ENCODE peak calls at places on chromosome 4, in eight cellular contexts. B is GM12864; Z is T-helper 1 cell; R is ecto neural progenitor cell; P is stimulated activated naive B cell treated with anti-CD40 and anti-IgM and Interleukin-4, amounts not matched to agents 10 μg/mL and 1 μg/mL and 100 μg/mL, for 72 hours; D is HL-60; J is Caki2; L is iris pigment epithelial cell. O is an unnamed sample.

GRCh38 chr4:99404595-99405287 is 30.4 kb downstream of the ADH7 start:
- DNase-seq in P (peak), R (no peak), J (peak), L (peak), D (no peak), B (peak), Z (no peak), O (no peak)

GRCh38 chr4:76780781-76781697 is 116.9 kb downstream of the SOWAHB start:
- DNase-seq in L (no peak), R (no peak), Z (no peak), J (no peak), D (no peak), B (no peak), P (no peak), O (no peak)

GRCh38 chr4:105990933-105991332 is 95.7 kb downstream of the NPNT start:
- DNase-seq in D (no peak), B (no peak), R (no peak), P (no peak), L (peak), Z (no peak), J (peak), O (peak)

GRCh38 chr4:112978691-112979472 is 70.6 kb upstream of the ANK2 start:
- DNase-seq in J (no peak), D (no peak), B (no peak), L (peak), Z (no peak), R (no peak), P (no peak), O (no peak)

GRCh38 chr4:76611164-76611563 is 176.1 kb downstream of the SHROOM3 start:
- DNase-seq in R (no peak), P (no peak), D (no peak), Z (no peak), L (peak), J (peak), B (no peak), O (no peak)

GRCh38 chr4:89767924-89768323 is 69.0 kb downstream of the SNCA start:
- DNase-seq in R (no peak), P (no peak), B (no peak), L (no peak), J (no peak), Z (no peak), D (no peak), O (no peak)

GRCh38 chr4:7539659-7540058 is 104.9 kb upstream of the PSAPL1 start:
- DNase-seq in Z (peak), P (no peak), D (peak), J (peak), L (peak), R (no peak), B (no peak), O (no peak)

GRCh38 chr4:183919173-183919572 is 14.1 kb downstream of the STOX2 start:
- DNase-seq in D (no peak), Z (no peak), L (no peak), R (no peak), P (no peak), J (no peak), B (no peak), O (peak)

GRCh38 chr4:7388627-7389026 is 46.1 kb downstream of the PSAPL1 start:
- DNase-seq in R (peak), D (no peak), J (no peak), Z (no peak), B (no peak), P (no peak), L (no peak), O (no peak)

GRCh38 chr4:71231073-71231752 is 107.6 kb upstream of the SLC4A4 start:
- DNase-seq in L (no peak), P (no peak), R (peak), J (peak), Z (no peak), D (no peak), B (no peak), O (peak)

GRCh38 chr4:171817026-171817425 is 3.8 kb downstream of the GALNTL6 start:
- DNase-seq in Z (no peak), P (no peak), B (no peak), D (no peak), J (no peak), R (no peak), L (no peak), O (no peak)

GRCh38 chr4:140609548-140610425 is 41.0 kb upstream of the UCP1 start:
- DNase-seq in R (no peak), D (no peak), Z (no peak), B (no peak), P (no peak), L (peak), J (peak), O (peak)

GRCh38 chr4:59818656-59819055 is 1381.5 kb upstream of the ADGRL3 start:
- DNase-seq in D (no peak), J (peak), R (no peak), L (no peak), P (no peak), Z (no peak), B (no peak), O (no peak)

GRCh38 chr4:6263541-6264540 is 5.8 kb upstream of the WFS1 start:
- DNase-seq in Z (no peak), D (no peak), R (no peak), J (peak), P (no peak), B (no peak), L (peak), O (peak)

GRCh38 chr4:55437356-55437796 is 41.6 kb downstream of the TMEM165 start:
- DNase-seq in R (no peak), D (no peak), Z (no peak), B (no peak), L (peak), P (no peak), J (no peak), O (no peak)

GRCh38 chr4:152016325-152016665 is 255.5 kb upstream of the GATB start:
- DNase-seq in R (no peak), L (no peak), B (no peak), D (no peak), J (no peak), P (no peak), Z (no peak), O (no peak)

GRCh38 chr4:8199594-8200301 is 658 bp downstream of the SH3TC1 start:
- DNase-seq in B (no peak), Z (no peak), D (no peak), J (no peak), R (no peak), L (no peak), P (no peak), O (no peak)

GRCh38 chr4:169147217-169147616 is 123.5 kb downstream of the SH3RF1 start:
- DNase-seq in B (no peak), J (peak), Z (no peak), D (no peak), R (no peak), L (peak), P (no peak), O (no peak)

GRCh38 chr4:149914521-149915115 is 99.0 kb upstream of the IQCM start:
- DNase-seq in R (no peak), B (peak), L (peak), P (peak), J (peak), D (peak), Z (peak), O (peak)